ENCODE peak calls at places on chromosomes 4 and X, in ten cellular contexts. One of them, this sample, is unnamed.

GRCh38 chr4:82437285-82438005 is 7.1 kb downstream of the ENOPH1 start:
- DNase-seq in KBM-7: no peak
- DNase-seq in right atrium auricular region: no peak
- DNase-seq in CD8-positive, alpha-beta memory T cell: no peak
- DNase-seq in fibroblast of the aortic adventitia: peak
- DNase-seq in HTR-8/SVneo: peak
- DNase-seq in NCI-H1436: no peak
- DNase-seq in amniotic stem cell: no peak
- DNase-seq in iPS-NIHi11: no peak
- DNase-seq in lower lobe of right lung: no peak
- DNase-seq in this sample: no peak

GRCh38 chrX:18424482-18425198 is 768 bp upstream of the CDKL5 start:
- DNase-seq in NCI-H1436: no peak
- DNase-seq in amniotic stem cell: no peak
- DNase-seq in fibroblast of the aortic adventitia: peak
- DNase-seq in KBM-7: peak
- DNase-seq in right atrium auricular region: no peak
- DNase-seq in CD8-positive, alpha-beta memory T cell: peak
- DNase-seq in lower lobe of right lung: peak
- DNase-seq in HTR-8/SVneo: no peak
- DNase-seq in iPS-NIHi11: peak
- DNase-seq in this sample: peak

GRCh38 chr4:42633605-42634388 is 23.1 kb downstream of the ATP8A1 start:
- DNase-seq in lower lobe of right lung: no peak
- DNase-seq in amniotic stem cell: no peak
- DNase-seq in HTR-8/SVneo: no peak
- DNase-seq in fibroblast of the aortic adventitia: no peak
- DNase-seq in CD8-positive, alpha-beta memory T cell: no peak
- DNase-seq in NCI-H1436: no peak
- DNase-seq in KBM-7: no peak
- DNase-seq in right atrium auricular region: no peak
- DNase-seq in iPS-NIHi11: no peak
- DNase-seq in this sample: no peak

GRCh38 chr4:182807346-182807745 is 109.8 kb downstream of the DCTD start:
- DNase-seq in lower lobe of right lung: no peak
- DNase-seq in KBM-7: no peak
- DNase-seq in right atrium auricular region: no peak
- DNase-seq in NCI-H1436: no peak
- DNase-seq in iPS-NIHi11: no peak
- DNase-seq in amniotic stem cell: no peak
- DNase-seq in CD8-positive, alpha-beta memory T cell: no peak
- DNase-seq in HTR-8/SVneo: no peak
- DNase-seq in fibroblast of the aortic adventitia: no peak
- DNase-seq in this sample: no peak

GRCh38 chr4:54082168-54082567 is 17.8 kb upstream of the CHIC2 start:
- DNase-seq in NCI-H1436: no peak
- DNase-seq in lower lobe of right lung: no peak
- DNase-seq in right atrium auricular region: no peak
- DNase-seq in iPS-NIHi11: no peak
- DNase-seq in CD8-positive, alpha-beta memory T cell: no peak
- DNase-seq in HTR-8/SVneo: peak
- DNase-seq in amniotic stem cell: peak
- DNase-seq in fibroblast of the aortic adventitia: peak
- DNase-seq in KBM-7: no peak
- DNase-seq in this sample: no peak

GRCh38 chr4:111546881-111547280 is 598.4 kb upstream of the FAM241A start:
- DNase-seq in NCI-H1436: no peak
- DNase-seq in lower lobe of right lung: no peak
- DNase-seq in CD8-positive, alpha-beta memory T cell: no peak
- DNase-seq in fibroblast of the aortic adventitia: no peak
- DNase-seq in amniotic stem cell: no peak
- DNase-seq in right atrium auricular region: no peak
- DNase-seq in HTR-8/SVneo: no peak
- DNase-seq in iPS-NIHi11: no peak
- DNase-seq in KBM-7: no peak
- DNase-seq in this sample: no peak

GRCh38 chrX:73943572-73943899 is 360.4 kb upstream of the ZCCHC13 start:
- DNase-seq in CD8-positive, alpha-beta memory T cell: no peak
- DNase-seq in KBM-7: no peak
- DNase-seq in fibroblast of the aortic adventitia: no peak
- DNase-seq in amniotic stem cell: no peak
- DNase-seq in right atrium auricular region: no peak
- DNase-seq in HTR-8/SVneo: no peak
- DNase-seq in lower lobe of right lung: no peak
- DNase-seq in iPS-NIHi11: no peak
- DNase-seq in NCI-H1436: no peak
- DNase-seq in this sample: no peak

GRCh38 chr4:8200302-8200975 is 1.3 kb downstream of the SH3TC1 start:
- DNase-seq in HTR-8/SVneo: no peak
- DNase-seq in right atrium auricular region: peak
- DNase-seq in CD8-positive, alpha-beta memory T cell: no peak
- DNase-seq in fibroblast of the aortic adventitia: no peak
- DNase-seq in NCI-H1436: no peak
- DNase-seq in iPS-NIHi11: no peak
- DNase-seq in KBM-7: no peak
- DNase-seq in lower lobe of right lung: peak
- DNase-seq in amniotic stem cell: no peak
- DNase-seq in this sample: peak

GRCh38 chrX:21493226-21493850 is 119.1 kb downstream of the CNKSR2 start:
- DNase-seq in NCI-H1436: peak
- DNase-seq in fibroblast of the aortic adventitia: peak
- DNase-seq in iPS-NIHi11: no peak
- DNase-seq in lower lobe of right lung: no peak
- DNase-seq in HTR-8/SVneo: no peak
- DNase-seq in KBM-7: no peak
- DNase-seq in amniotic stem cell: no peak
- DNase-seq in CD8-positive, alpha-beta memory T cell: no peak
- DNase-seq in right atrium auricular region: no peak
- DNase-seq in this sample: no peak

GRCh38 chrX:153688900-153689590 is 1.3 kb downstream of the SLC6A8 start:
- DNase-seq in NCI-H1436: no peak
- DNase-seq in HTR-8/SVneo: no peak
- DNase-seq in iPS-NIHi11: no peak
- DNase-seq in right atrium auricular region: no peak
- DNase-seq in KBM-7: no peak
- DNase-seq in CD8-positive, alpha-beta memory T cell: no peak
- DNase-seq in fibroblast of the aortic adventitia: peak
- DNase-seq in amniotic stem cell: no peak
- DNase-seq in lower lobe of right lung: no peak
- DNase-seq in this sample: peak

GRCh38 chr4:3871881-3872833 is 106.0 kb downstream of the ADRA2C start:
- DNase-seq in iPS-NIHi11: no peak
- DNase-seq in right atrium auricular region: no peak
- DNase-seq in fibroblast of the aortic adventitia: no peak
- DNase-seq in KBM-7: no peak
- DNase-seq in amniotic stem cell: no peak
- DNase-seq in CD8-positive, alpha-beta memory T cell: no peak
- DNase-seq in lower lobe of right lung: peak
- DNase-seq in NCI-H1436: no peak
- DNase-seq in HTR-8/SVneo: no peak
- DNase-seq in this sample: no peak

GRCh38 chrX:1534321-1535168 is 2.4 kb downstream of the P2RY8 start:
- DNase-seq in right atrium auricular region: no peak
- DNase-seq in lower lobe of right lung: no peak
- DNase-seq in amniotic stem cell: no peak
- DNase-seq in iPS-NIHi11: peak
- DNase-seq in CD8-positive, alpha-beta memory T cell: peak
- DNase-seq in NCI-H1436: no peak
- DNase-seq in fibroblast of the aortic adventitia: no peak
- DNase-seq in KBM-7: peak
- DNase-seq in HTR-8/SVneo: no peak
- DNase-seq in this sample: no peak

GRCh38 chrX:106168107-106168506 is at the start of gene PWWP3B:
- DNase-seq in fibroblast of the aortic adventitia: no peak
- DNase-seq in amniotic stem cell: no peak
- DNase-seq in KBM-7: peak
- DNase-seq in HTR-8/SVneo: no peak
- DNase-seq in NCI-H1436: no peak
- DNase-seq in CD8-positive, alpha-beta memory T cell: no peak
- DNase-seq in iPS-NIHi11: peak
- DNase-seq in lower lobe of right lung: peak
- DNase-seq in right atrium auricular region: no peak
- DNase-seq in this sample: peak

GRCh38 chr4:45072981-45073380 is 346.6 kb upstream of the GNPDA2 start:
- DNase-seq in NCI-H1436: no peak
- DNase-seq in CD8-positive, alpha-beta memory T cell: no peak
- DNase-seq in lower lobe of right lung: no peak
- DNase-seq in right atrium auricular region: no peak
- DNase-seq in amniotic stem cell: no peak
- DNase-seq in fibroblast of the aortic adventitia: no peak
- DNase-seq in HTR-8/SVneo: no peak
- DNase-seq in iPS-NIHi11: no peak
- DNase-seq in KBM-7: no peak
- DNase-seq in this sample: no peak

GRCh38 chrX:110175146-110175545 is 142.7 kb downstream of the AMMECR1 start:
- DNase-seq in right atrium auricular region: no peak
- DNase-seq in CD8-positive, alpha-beta memory T cell: no peak
- DNase-seq in amniotic stem cell: no peak
- DNase-seq in HTR-8/SVneo: no peak
- DNase-seq in fibroblast of the aortic adventitia: no peak
- DNase-seq in iPS-NIHi11: no peak
- DNase-seq in NCI-H1436: no peak
- DNase-seq in KBM-7: peak
- DNase-seq in lower lobe of right lung: no peak
- DNase-seq in this sample: no peak

GRCh38 chr4:71307729-71308128 is 31.1 kb upstream of the SLC4A4 start:
- DNase-seq in lower lobe of right lung: no peak
- DNase-seq in HTR-8/SVneo: no peak
- DNase-seq in CD8-positive, alpha-beta memory T cell: no peak
- DNase-seq in KBM-7: no peak
- DNase-seq in right atrium auricular region: no peak
- DNase-seq in amniotic stem cell: no peak
- DNase-seq in NCI-H1436: no peak
- DNase-seq in fibroblast of the aortic adventitia: no peak
- DNase-seq in iPS-NIHi11: no peak
- DNase-seq in this sample: no peak

GRCh38 chrX:153603131-153603656 is 4.3 kb upstream of the CCNQ start:
- DNase-seq in right atrium auricular region: no peak
- DNase-seq in HTR-8/SVneo: no peak
- DNase-seq in NCI-H1436: no peak
- DNase-seq in amniotic stem cell: no peak
- DNase-seq in lower lobe of right lung: no peak
- DNase-seq in iPS-NIHi11: no peak
- DNase-seq in fibroblast of the aortic adventitia: no peak
- DNase-seq in KBM-7: no peak
- DNase-seq in CD8-positive, alpha-beta memory T cell: no peak
- DNase-seq in this sample: no peak

GRCh38 chr4:113222006-113222405 is 172.6 kb downstream of the ANK2 start:
- DNase-seq in NCI-H1436: no peak
- DNase-seq in KBM-7: no peak
- DNase-seq in fibroblast of the aortic adventitia: peak
- DNase-seq in CD8-positive, alpha-beta memory T cell: no peak
- DNase-seq in lower lobe of right lung: no peak
- DNase-seq in iPS-NIHi11: no peak
- DNase-seq in right atrium auricular region: no peak
- DNase-seq in HTR-8/SVneo: no peak
- DNase-seq in amniotic stem cell: no peak
- DNase-seq in this sample: no peak

GRCh38 chr4:184805462-184806245 is 20.1 kb downstream of the ACSL1 start:
- DNase-seq in KBM-7: no peak
- DNase-seq in CD8-positive, alpha-beta memory T cell: no peak
- DNase-seq in amniotic stem cell: no peak
- DNase-seq in iPS-NIHi11: peak
- DNase-seq in lower lobe of right lung: peak
- DNase-seq in HTR-8/SVneo: no peak
- DNase-seq in NCI-H1436: peak
- DNase-seq in fibroblast of the aortic adventitia: no peak
- DNase-seq in right atrium auricular region: peak
- DNase-seq in this sample: peak

GRCh38 chr4:185993328-185993973 is 75.5 kb upstream of the TLR3 start:
- DNase-seq in right atrium auricular region: no peak
- DNase-seq in amniotic stem cell: no peak
- DNase-seq in HTR-8/SVneo: no peak
- DNase-seq in iPS-NIHi11: no peak
- DNase-seq in fibroblast of the aortic adventitia: no peak
- DNase-seq in CD8-positive, alpha-beta memory T cell: no peak
- DNase-seq in lower lobe of right lung: no peak
- DNase-seq in KBM-7: no peak
- DNase-seq in NCI-H1436: no peak
- DNase-seq in this sample: no peak

GRCh38 chrX:109974906-109975655 is 27.8 kb upstream of the TMEM164 start:
- DNase-seq in HTR-8/SVneo: no peak
- DNase-seq in amniotic stem cell: no peak
- DNase-seq in right atrium auricular region: no peak
- DNase-seq in NCI-H1436: no peak
- DNase-seq in fibroblast of the aortic adventitia: peak
- DNase-seq in iPS-NIHi11: no peak
- DNase-seq in CD8-positive, alpha-beta memory T cell: no peak
- DNase-seq in KBM-7: peak
- DNase-seq in lower lobe of right lung: no peak
- DNase-seq in this sample: no peak

GRCh38 chrX:150982786-150983525 is at the start of gene HMGB3:
- DNase-seq in KBM-7: peak
- DNase-seq in CD8-positive, alpha-beta memory T cell: peak
- DNase-seq in HTR-8/SVneo: peak
- DNase-seq in iPS-NIHi11: peak
- DNase-seq in fibroblast of the aortic adventitia: peak
- DNase-seq in amniotic stem cell: peak
- DNase-seq in NCI-H1436: peak
- DNase-seq in right atrium auricular region: peak
- DNase-seq in lower lobe of right lung: peak
- DNase-seq in this sample: peak

GRCh38 chr4:80279751-80280150 is 13.3 kb downstream of the FGF5 start:
- DNase-seq in HTR-8/SVneo: no peak
- DNase-seq in iPS-NIHi11: no peak
- DNase-seq in CD8-positive, alpha-beta memory T cell: no peak
- DNase-seq in NCI-H1436: no peak
- DNase-seq in right atrium auricular region: no peak
- DNase-seq in KBM-7: no peak
- DNase-seq in lower lobe of right lung: no peak
- DNase-seq in amniotic stem cell: no peak
- DNase-seq in fibroblast of the aortic adventitia: no peak
- DNase-seq in this sample: no peak

GRCh38 chr4:71338846-71339593 is at the start of gene SLC4A4:
- DNase-seq in fibroblast of the aortic adventitia: peak
- DNase-seq in NCI-H1436: no peak
- DNase-seq in right atrium auricular region: no peak
- DNase-seq in iPS-NIHi11: no peak
- DNase-seq in KBM-7: peak
- DNase-seq in HTR-8/SVneo: no peak
- DNase-seq in lower lobe of right lung: no peak
- DNase-seq in amniotic stem cell: no peak
- DNase-seq in CD8-positive, alpha-beta memory T cell: no peak
- DNase-seq in this sample: no peak

GRCh38 chr4:38894340-38894982 is 26.9 kb downstream of the FAM114A1 start:
- DNase-seq in lower lobe of right lung: no peak
- DNase-seq in amniotic stem cell: no peak
- DNase-seq in HTR-8/SVneo: no peak
- DNase-seq in right atrium auricular region: no peak
- DNase-seq in iPS-NIHi11: no peak
- DNase-seq in NCI-H1436: no peak
- DNase-seq in KBM-7: peak
- DNase-seq in fibroblast of the aortic adventitia: no peak
- DNase-seq in CD8-positive, alpha-beta memory T cell: no peak
- DNase-seq in this sample: no peak

GRCh38 chr4:25509656-25510055 is 132.6 kb downstream of the ANAPC4 start:
- DNase-seq in amniotic stem cell: no peak
- DNase-seq in CD8-positive, alpha-beta memory T cell: no peak
- DNase-seq in HTR-8/SVneo: peak
- DNase-seq in right atrium auricular region: no peak
- DNase-seq in lower lobe of right lung: no peak
- DNase-seq in fibroblast of the aortic adventitia: peak
- DNase-seq in iPS-NIHi11: no peak
- DNase-seq in KBM-7: no peak
- DNase-seq in NCI-H1436: no peak
- DNase-seq in this sample: no peak

GRCh38 chrX:49238735-49239134 is 3.5 kb downstream of the CCDC22 start:
- DNase-seq in CD8-positive, alpha-beta memory T cell: no peak
- DNase-seq in KBM-7: no peak
- DNase-seq in amniotic stem cell: no peak
- DNase-seq in fibroblast of the aortic adventitia: no peak
- DNase-seq in iPS-NIHi11: no peak
- DNase-seq in lower lobe of right lung: no peak
- DNase-seq in HTR-8/SVneo: no peak
- DNase-seq in NCI-H1436: no peak
- DNase-seq in right atrium auricular region: no peak
- DNase-seq in this sample: no peak

GRCh38 chr4:81040175-81040659 is 9.7 kb downstream of the BMP3 start:
- DNase-seq in KBM-7: peak
- DNase-seq in right atrium auricular region: no peak
- DNase-seq in NCI-H1436: peak
- DNase-seq in amniotic stem cell: no peak
- DNase-seq in fibroblast of the aortic adventitia: peak
- DNase-seq in CD8-positive, alpha-beta memory T cell: no peak
- DNase-seq in HTR-8/SVneo: no peak
- DNase-seq in lower lobe of right lung: no peak
- DNase-seq in iPS-NIHi11: peak
- DNase-seq in this sample: no peak